ENCODE peak calls at places on chromosomes 13 and 19, in ten cellular contexts. One of them, this sample, is unnamed.
A peak's percentile ranks its signal among the peaks of the same experiment; 100 is the strongest.

GRCh38 chr19:39919976-39920375 is 14.5 kb downstream of the FCGBP start:
- DNase-seq in fibroblast of mammary gland: no peak
- DNase-seq in stimulated activated CD4-positive, alpha-beta T cell treated with anti-CD3 and anti-CD28 coated beads, Interleukin-4, amount 100 ng/mL, for 48 hours: no peak
- DNase-seq in AG04449: no peak
- DNase-seq in activated T-cell treated with anti-CD3 and anti-CD28 coated beads for 1 hour: no peak
- DNase-seq in NCI-H1092: no peak
- DNase-seq in T-helper 22 cell: no peak
- DNase-seq in heart left ventricle: no peak
- DNase-seq in CD8-positive, alpha-beta T cell: no peak
- DNase-seq in right atrium auricular region: no peak
- DNase-seq in this sample: no peak

GRCh38 chr19:14113762-14114414 is 3.7 kb downstream of the PRKACA start:
- DNase-seq in stimulated activated CD4-positive, alpha-beta T cell treated with anti-CD3 and anti-CD28 coated beads, Interleukin-4, amount 100 ng/mL, for 48 hours: peak; percentile 53
- DNase-seq in CD8-positive, alpha-beta T cell: peak; percentile 65
- DNase-seq in AG04449: no peak
- DNase-seq in fibroblast of mammary gland: no peak
- DNase-seq in right atrium auricular region: no peak
- DNase-seq in T-helper 22 cell: peak; percentile 17
- DNase-seq in NCI-H1092: no peak
- DNase-seq in heart left ventricle: no peak
- DNase-seq in activated T-cell treated with anti-CD3 and anti-CD28 coated beads for 1 hour: peak; percentile 31
- DNase-seq in this sample: peak; percentile 43

GRCh38 chr19:1057185-1057857 is 9.6 kb upstream of the ARHGAP45 start:
- DNase-seq in T-helper 22 cell: no peak
- DNase-seq in heart left ventricle: no peak
- DNase-seq in activated T-cell treated with anti-CD3 and anti-CD28 coated beads for 1 hour: no peak
- DNase-seq in stimulated activated CD4-positive, alpha-beta T cell treated with anti-CD3 and anti-CD28 coated beads, Interleukin-4, amount 100 ng/mL, for 48 hours: no peak
- DNase-seq in NCI-H1092: no peak
- DNase-seq in right atrium auricular region: no peak
- DNase-seq in AG04449: no peak
- DNase-seq in fibroblast of mammary gland: peak; percentile 75
- DNase-seq in CD8-positive, alpha-beta T cell: no peak
- DNase-seq in this sample: no peak

GRCh38 chr13:113849981-113850721 is 13.7 kb downstream of the GAS6 start:
- DNase-seq in right atrium auricular region: peak; percentile 49
- DNase-seq in heart left ventricle: no peak
- DNase-seq in CD8-positive, alpha-beta T cell: no peak
- DNase-seq in stimulated activated CD4-positive, alpha-beta T cell treated with anti-CD3 and anti-CD28 coated beads, Interleukin-4, amount 100 ng/mL, for 48 hours: no peak
- DNase-seq in AG04449: no peak
- DNase-seq in activated T-cell treated with anti-CD3 and anti-CD28 coated beads for 1 hour: no peak
- DNase-seq in fibroblast of mammary gland: no peak
- DNase-seq in NCI-H1092: no peak
- DNase-seq in T-helper 22 cell: no peak
- DNase-seq in this sample: no peak

GRCh38 chr13:55229906-55230569 is 1910.7 kb upstream of the PRR20A start:
- DNase-seq in stimulated activated CD4-positive, alpha-beta T cell treated with anti-CD3 and anti-CD28 coated beads, Interleukin-4, amount 100 ng/mL, for 48 hours: no peak
- DNase-seq in T-helper 22 cell: no peak
- DNase-seq in right atrium auricular region: no peak
- DNase-seq in heart left ventricle: no peak
- DNase-seq in AG04449: no peak
- DNase-seq in NCI-H1092: no peak
- DNase-seq in fibroblast of mammary gland: no peak
- DNase-seq in activated T-cell treated with anti-CD3 and anti-CD28 coated beads for 1 hour: no peak
- DNase-seq in CD8-positive, alpha-beta T cell: no peak
- DNase-seq in this sample: no peak

GRCh38 chr13:114106991-114107685 is 25.3 kb downstream of the RASA3 start:
- DNase-seq in CD8-positive, alpha-beta T cell: no peak
- DNase-seq in activated T-cell treated with anti-CD3 and anti-CD28 coated beads for 1 hour: no peak
- DNase-seq in heart left ventricle: no peak
- DNase-seq in right atrium auricular region: peak; percentile 55
- DNase-seq in stimulated activated CD4-positive, alpha-beta T cell treated with anti-CD3 and anti-CD28 coated beads, Interleukin-4, amount 100 ng/mL, for 48 hours: no peak
- DNase-seq in AG04449: no peak
- DNase-seq in fibroblast of mammary gland: no peak
- DNase-seq in T-helper 22 cell: no peak
- DNase-seq in NCI-H1092: no peak
- DNase-seq in this sample: no peak

GRCh38 chr13:44930907-44931676 is 58.2 kb downstream of the NUFIP1 start:
- DNase-seq in NCI-H1092: no peak
- DNase-seq in fibroblast of mammary gland: no peak
- DNase-seq in activated T-cell treated with anti-CD3 and anti-CD28 coated beads for 1 hour: no peak
- DNase-seq in stimulated activated CD4-positive, alpha-beta T cell treated with anti-CD3 and anti-CD28 coated beads, Interleukin-4, amount 100 ng/mL, for 48 hours: no peak
- DNase-seq in AG04449: no peak
- DNase-seq in heart left ventricle: no peak
- DNase-seq in CD8-positive, alpha-beta T cell: no peak
- DNase-seq in right atrium auricular region: no peak
- DNase-seq in T-helper 22 cell: no peak
- DNase-seq in this sample: peak; percentile 24

GRCh38 chr13:25462301-25463125 is 90.7 kb downstream of the ATP8A2 start:
- DNase-seq in NCI-H1092: no peak
- DNase-seq in CD8-positive, alpha-beta T cell: no peak
- DNase-seq in right atrium auricular region: no peak
- DNase-seq in AG04449: no peak
- DNase-seq in stimulated activated CD4-positive, alpha-beta T cell treated with anti-CD3 and anti-CD28 coated beads, Interleukin-4, amount 100 ng/mL, for 48 hours: no peak
- DNase-seq in activated T-cell treated with anti-CD3 and anti-CD28 coated beads for 1 hour: no peak
- DNase-seq in T-helper 22 cell: no peak
- DNase-seq in heart left ventricle: no peak
- DNase-seq in fibroblast of mammary gland: no peak
- DNase-seq in this sample: no peak

GRCh38 chr13:100675660-100676129 is 1.1 kb upstream of the TMTC4 start:
- DNase-seq in activated T-cell treated with anti-CD3 and anti-CD28 coated beads for 1 hour: no peak
- DNase-seq in T-helper 22 cell: no peak
- DNase-seq in heart left ventricle: no peak
- DNase-seq in right atrium auricular region: no peak
- DNase-seq in fibroblast of mammary gland: no peak
- DNase-seq in CD8-positive, alpha-beta T cell: no peak
- DNase-seq in stimulated activated CD4-positive, alpha-beta T cell treated with anti-CD3 and anti-CD28 coated beads, Interleukin-4, amount 100 ng/mL, for 48 hours: no peak
- DNase-seq in AG04449: no peak
- DNase-seq in NCI-H1092: no peak
- DNase-seq in this sample: no peak

GRCh38 chr13:110442946-110443632 is 118.4 kb downstream of the RAB20 start:
- DNase-seq in fibroblast of mammary gland: peak; percentile 77
- DNase-seq in right atrium auricular region: no peak
- DNase-seq in T-helper 22 cell: no peak
- DNase-seq in AG04449: no peak
- DNase-seq in NCI-H1092: no peak
- DNase-seq in CD8-positive, alpha-beta T cell: no peak
- DNase-seq in stimulated activated CD4-positive, alpha-beta T cell treated with anti-CD3 and anti-CD28 coated beads, Interleukin-4, amount 100 ng/mL, for 48 hours: no peak
- DNase-seq in heart left ventricle: no peak
- DNase-seq in activated T-cell treated with anti-CD3 and anti-CD28 coated beads for 1 hour: no peak
- DNase-seq in this sample: no peak

GRCh38 chr13:28147489-28147888 is 9.1 kb downstream of the PAN3 start:
- DNase-seq in heart left ventricle: no peak
- DNase-seq in fibroblast of mammary gland: peak; percentile 38
- DNase-seq in NCI-H1092: no peak
- DNase-seq in AG04449: no peak
- DNase-seq in CD8-positive, alpha-beta T cell: no peak
- DNase-seq in T-helper 22 cell: no peak
- DNase-seq in activated T-cell treated with anti-CD3 and anti-CD28 coated beads for 1 hour: no peak
- DNase-seq in right atrium auricular region: no peak
- DNase-seq in stimulated activated CD4-positive, alpha-beta T cell treated with anti-CD3 and anti-CD28 coated beads, Interleukin-4, amount 100 ng/mL, for 48 hours: no peak
- DNase-seq in this sample: no peak

GRCh38 chr19:3821857-3822364 is 35.7 kb upstream of the MATK start:
- DNase-seq in AG04449: no peak
- DNase-seq in right atrium auricular region: peak; percentile 63
- DNase-seq in CD8-positive, alpha-beta T cell: peak; percentile 96
- DNase-seq in T-helper 22 cell: peak; percentile 57
- DNase-seq in stimulated activated CD4-positive, alpha-beta T cell treated with anti-CD3 and anti-CD28 coated beads, Interleukin-4, amount 100 ng/mL, for 48 hours: peak; percentile 82
- DNase-seq in NCI-H1092: peak; percentile 33
- DNase-seq in activated T-cell treated with anti-CD3 and anti-CD28 coated beads for 1 hour: peak; percentile 81
- DNase-seq in heart left ventricle: peak; percentile 44
- DNase-seq in fibroblast of mammary gland: peak; percentile 20
- DNase-seq in this sample: peak; percentile 91

GRCh38 chr13:103931885-103932284 is 865.7 kb upstream of the SLC10A2 start:
- DNase-seq in CD8-positive, alpha-beta T cell: no peak
- DNase-seq in NCI-H1092: no peak
- DNase-seq in heart left ventricle: no peak
- DNase-seq in activated T-cell treated with anti-CD3 and anti-CD28 coated beads for 1 hour: no peak
- DNase-seq in AG04449: no peak
- DNase-seq in stimulated activated CD4-positive, alpha-beta T cell treated with anti-CD3 and anti-CD28 coated beads, Interleukin-4, amount 100 ng/mL, for 48 hours: no peak
- DNase-seq in fibroblast of mammary gland: no peak
- DNase-seq in right atrium auricular region: no peak
- DNase-seq in T-helper 22 cell: no peak
- DNase-seq in this sample: no peak

GRCh38 chr19:5037936-5038335 is 69.0 kb downstream of the KDM4B start:
- DNase-seq in activated T-cell treated with anti-CD3 and anti-CD28 coated beads for 1 hour: no peak
- DNase-seq in AG04449: no peak
- DNase-seq in fibroblast of mammary gland: no peak
- DNase-seq in stimulated activated CD4-positive, alpha-beta T cell treated with anti-CD3 and anti-CD28 coated beads, Interleukin-4, amount 100 ng/mL, for 48 hours: no peak
- DNase-seq in T-helper 22 cell: no peak
- DNase-seq in heart left ventricle: no peak
- DNase-seq in right atrium auricular region: no peak
- DNase-seq in NCI-H1092: peak; percentile 62
- DNase-seq in CD8-positive, alpha-beta T cell: no peak
- DNase-seq in this sample: no peak

GRCh38 chr13:100213576-100213975 is 124.7 kb downstream of the PCCA start:
- DNase-seq in CD8-positive, alpha-beta T cell: no peak
- DNase-seq in activated T-cell treated with anti-CD3 and anti-CD28 coated beads for 1 hour: no peak
- DNase-seq in fibroblast of mammary gland: no peak
- DNase-seq in NCI-H1092: no peak
- DNase-seq in heart left ventricle: no peak
- DNase-seq in stimulated activated CD4-positive, alpha-beta T cell treated with anti-CD3 and anti-CD28 coated beads, Interleukin-4, amount 100 ng/mL, for 48 hours: no peak
- DNase-seq in T-helper 22 cell: no peak
- DNase-seq in right atrium auricular region: no peak
- DNase-seq in AG04449: no peak
- DNase-seq in this sample: no peak